ENCODE peak calls at places on chromosomes 6 and 20, in nine cellular contexts. G, M, J, D, S, R, F, A and Z are unnamed samples.

GRCh38 chr6:41464019-41464418 is 82.2 kb upstream of the FOXP4 start:
- DNase-seq in G (no peak), M (no peak), J (no peak), D (no peak), S (no peak), R (no peak), F (no peak), A (no peak), Z (no peak)

GRCh38 chr6:43952746-43953145 is 174.5 kb downstream of the MRPL14 start:
- DNase-seq in G (no peak), M (no peak), J (no peak), D (no peak), S (no peak), R (peak; percentile 53), F (no peak), A (no peak), Z (no peak)

GRCh38 chr6:1436334-1437306 is 47.2 kb downstream of the FOXF2 start:
- DNase-seq in G (peak; percentile 77), M (peak; percentile 14), J (no peak), D (peak; percentile 74), S (peak; percentile 86), R (peak; percentile 53), F (no peak), A (peak; percentile 76), Z (peak; percentile 41)

GRCh38 chr20:3398681-3399252 is 8.7 kb downstream of the DNAAF9 start:
- DNase-seq in G (no peak), M (no peak), J (no peak), D (peak; percentile 27), S (no peak), R (no peak), F (no peak), A (peak; percentile 16), Z (no peak)

GRCh38 chr6:55239099-55239498 is 64.8 kb downstream of the HCRTR2 start:
- DNase-seq in G (no peak), M (no peak), J (no peak), D (peak; percentile 5), S (no peak), R (peak; percentile 50), F (no peak), A (no peak), Z (no peak)

GRCh38 chr20:20241966-20242365 is 125.9 kb upstream of the INSM1 start:
- DNase-seq in G (no peak), M (no peak), J (no peak), D (no peak), S (no peak), R (no peak), F (no peak), A (no peak), Z (no peak)

GRCh38 chr6:39328066-39328465 is 5.6 kb upstream of the KCNK16 start:
- DNase-seq in G (no peak), M (no peak), J (no peak), D (no peak), S (no peak), R (no peak), F (no peak), A (no peak), Z (no peak)

GRCh38 chr6:13226071-13226470 is 102.3 kb downstream of the TBC1D7 start:
- DNase-seq in G (no peak), M (no peak), J (no peak), D (no peak), S (no peak), R (no peak), F (no peak), A (no peak), Z (no peak)

GRCh38 chr6:35216412-35216732 is 2.6 kb downstream of the SCUBE3 start:
- DNase-seq in G (no peak), M (no peak), J (no peak), D (no peak), S (no peak), R (no peak), F (no peak), A (no peak), Z (no peak)

GRCh38 chr6:105424177-105424783 is 21.4 kb upstream of the PREP start:
- DNase-seq in G (peak; percentile 69), M (peak; percentile 56), J (no peak), D (peak; percentile 69), S (peak; percentile 56), R (peak; percentile 58), F (peak; percentile 21), A (peak; percentile 60), Z (peak; percentile 52)

GRCh38 chr20:2399390-2399789 is 18.7 kb downstream of the TGM6 start:
- DNase-seq in G (no peak), M (no peak), J (no peak), D (no peak), S (no peak), R (no peak), F (no peak), A (no peak), Z (no peak)

GRCh38 chr20:48051810-48052491 is 266.7 kb upstream of the SULF2 start:
- DNase-seq in G (no peak), M (no peak), J (no peak), D (peak; percentile 84), S (no peak), R (peak; percentile 74), F (no peak), A (peak; percentile 75), Z (peak; percentile 69)

GRCh38 chr6:26445934-26446667 is 5.8 kb downstream of the BTN3A3 start:
- DNase-seq in G (no peak), M (peak; percentile 7), J (no peak), D (no peak), S (peak; percentile 65), R (no peak), F (no peak), A (no peak), Z (no peak)

DNA sequence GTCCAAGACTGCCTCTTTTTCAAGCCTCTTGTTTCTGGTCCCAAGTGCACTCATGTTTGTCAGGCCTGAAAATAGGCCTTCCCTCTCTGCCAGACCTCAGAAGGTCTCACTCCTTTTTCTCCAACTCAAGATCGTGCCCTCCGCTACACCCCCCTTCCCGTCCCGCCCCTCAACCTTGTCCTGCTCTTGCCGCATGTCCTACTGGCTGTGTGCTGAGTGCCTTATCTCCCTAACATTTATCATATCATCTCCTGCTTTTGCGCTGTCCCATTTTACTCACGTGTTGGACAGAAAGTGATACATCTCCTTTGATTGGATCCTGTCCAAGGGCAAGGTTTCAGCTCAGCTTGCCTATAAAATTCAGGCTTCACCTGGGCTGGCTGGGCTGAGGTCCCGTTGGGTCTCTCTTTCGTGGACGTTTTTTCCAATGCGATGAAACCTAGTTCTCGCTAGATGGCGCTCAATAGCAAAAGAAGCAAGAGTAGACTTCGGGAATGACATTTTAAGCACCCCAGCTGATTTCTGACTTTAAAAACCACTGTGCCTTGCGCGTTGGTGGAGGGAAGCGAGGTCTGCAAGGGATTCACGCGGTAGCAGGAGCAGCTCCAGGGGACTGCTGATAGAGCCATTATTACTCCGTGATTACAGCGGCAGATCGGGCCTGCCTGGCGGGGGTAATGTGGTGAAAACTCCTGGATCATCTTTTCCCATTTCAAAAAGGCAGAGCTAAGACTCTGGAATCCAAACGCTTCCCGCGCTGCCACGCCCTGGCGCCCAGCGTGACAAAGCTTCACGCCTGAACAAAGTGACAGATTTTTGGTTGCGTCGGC is 137.6 kb downstream of the IMPG1 start:
- DNase-seq in G (peak; percentile 43), M (no peak), J (peak; percentile 50), D (peak; percentile 78), S (peak; percentile 81), R (peak; percentile 53), F (no peak), A (peak; percentile 73), Z (peak; percentile 35)
- TF ChIP-seq CTCF in G (peak; percentile 82), M (peak; percentile 36), J (peak; percentile 53), D (peak; percentile 79), S (peak; percentile 56), R (peak; percentile 86), F (peak; percentile 65), A (peak; percentile 86), Z (peak; percentile 85)

DNA sequence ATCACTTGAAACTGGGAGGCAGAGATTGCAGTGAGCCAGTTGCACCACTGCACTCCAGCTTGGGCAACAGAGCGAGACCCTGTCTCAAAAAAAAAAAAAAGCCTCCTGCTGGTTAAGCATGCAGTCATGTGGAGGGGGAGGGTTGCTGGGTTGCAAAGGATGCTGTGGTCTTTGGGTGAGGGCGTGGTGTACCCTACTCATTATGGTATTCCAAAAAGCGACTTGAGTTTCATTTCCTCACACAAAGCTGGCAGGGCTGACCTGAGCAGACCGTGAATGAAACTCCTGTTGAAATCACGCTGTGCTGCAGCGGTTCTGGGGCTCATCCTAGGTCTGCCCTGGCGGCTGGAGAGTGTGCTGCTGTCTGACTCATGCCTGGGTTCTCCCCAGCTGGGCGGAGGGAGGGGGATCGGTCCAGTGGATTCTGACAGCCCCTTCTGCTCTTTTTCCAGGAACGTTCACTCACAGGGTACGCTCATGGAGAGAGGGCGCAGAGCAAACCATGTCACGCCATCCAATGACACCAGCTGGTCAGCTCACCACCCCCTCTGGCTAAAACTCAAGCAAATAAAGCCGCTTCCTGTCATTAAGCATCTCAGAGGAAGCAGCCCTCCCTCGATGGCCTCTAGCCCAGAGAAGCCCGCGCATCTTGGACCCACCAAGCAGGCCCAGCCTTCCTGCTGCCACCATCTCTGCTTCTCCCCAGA is 166.2 kb downstream of the SCML4 start:
- DNase-seq in G (no peak), M (peak; percentile 33), J (no peak), D (peak; percentile 69), S (peak; percentile 61), R (no peak), F (peak; percentile 81), A (peak; percentile 67), Z (peak; percentile 85)
- TF ChIP-seq CTCF in G (no peak), M (no peak), J (peak; percentile 21), D (no peak), S (no peak), R (no peak), F (peak; percentile 9), A (peak; percentile 66), Z (peak; percentile 48)

GRCh38 chr20:57582432-57583288 is 21.8 kb downstream of the PCK1 start:
- DNase-seq in G (peak; percentile 52), M (no peak), J (peak; percentile 49), D (peak; percentile 6), S (no peak), R (peak; percentile 44), F (no peak), A (peak; percentile 71), Z (peak; percentile 46)
- TF ChIP-seq CTCF in G (peak; percentile 52), M (no peak), J (peak; percentile 14), D (peak; percentile 14), S (peak; percentile 13), R (peak; percentile 76), F (peak; percentile 29), A (peak; percentile 77), Z (peak; percentile 80)

GRCh38 chr20:44597516-44597915 is 15.1 kb downstream of the PKIG start:
- DNase-seq in G (no peak), M (no peak), J (no peak), D (no peak), S (no peak), R (no peak), F (no peak), A (no peak), Z (no peak)

GRCh38 chr20:44599715-44600114 is 17.3 kb downstream of the PKIG start:
- DNase-seq in G (no peak), M (no peak), J (no peak), D (no peak), S (no peak), R (no peak), F (no peak), A (no peak), Z (no peak)

GRCh38 chr20:44600301-44600700 is 17.9 kb downstream of the PKIG start:
- DNase-seq in G (no peak), M (no peak), J (no peak), D (no peak), S (no peak), R (no peak), F (no peak), A (no peak), Z (no peak)

GRCh38 chr20:44597930-44598329 is 15.6 kb downstream of the PKIG start:
- DNase-seq in G (no peak), M (no peak), J (no peak), D (no peak), S (no peak), R (no peak), F (no peak), A (no peak), Z (no peak)

GRCh38 chr20:44598413-44599290 is 16.3 kb downstream of the PKIG start:
- DNase-seq in G (no peak), M (no peak), J (no peak), D (no peak), S (peak; percentile 47), R (no peak), F (peak; percentile 44), A (no peak), Z (no peak)
- TF ChIP-seq CTCF in G (peak; percentile 33), M (peak; percentile 13), J (no peak), D (no peak), S (no peak), R (no peak), F (no peak), A (peak; percentile 43), Z (peak; percentile 7)